ENCODE peak calls at places on chromosomes 3 and 15, in seven cellular contexts. A, H, Y, Z, I, T and K are unnamed samples. For H3K4me1, the result is how much of the 10 kb centered on the place peaks cover.

GRCh38 chr3:127970966-127971592 is 56.0 kb downstream of the KBTBD12 start:
- DNase-seq in A (peak), H (peak), Y (peak), Z (peak), I (peak), T (peak), K (peak)

GRCh38 chr3:18111702-18112311 is 313.3 kb downstream of the SATB1 start:
- DNase-seq in A (no peak), H (no peak), Y (no peak), Z (peak), I (no peak), T (no peak), K (no peak)

GRCh38 chr3:139970526-139970925 is 35.5 kb downstream of the CLSTN2 start:
- DNase-seq in A (no peak), H (no peak), Y (no peak), Z (no peak), I (no peak), T (no peak), K (no peak)

GRCh38 chr3:191499307-191500125 is 38.6 kb downstream of the PYDC2 start:
- DNase-seq in A (no peak), H (no peak), Y (no peak), Z (no peak), I (peak), T (no peak), K (peak)

GRCh38 chr15:86877171-86877631 is 797.5 kb downstream of the AGBL1 start:
- DNase-seq in A (no peak), H (no peak), Y (no peak), Z (no peak), I (no peak), T (no peak), K (peak)

GRCh38 chr3:106249159-106249558 is 380.3 kb upstream of the CBLB start:
- DNase-seq in A (no peak), H (peak), Y (no peak), Z (no peak), I (no peak), T (no peak), K (no peak)

GRCh38 chr15:85541744-85542143 is 161.3 kb downstream of the AKAP13 start:
- DNase-seq in A (no peak), H (no peak), Y (no peak), Z (no peak), I (no peak), T (no peak), K (no peak)

GRCh38 chr3:168081171-168081771 is 14.5 kb downstream of the GOLIM4 start:
- DNase-seq in A (no peak), H (peak), Y (no peak), Z (no peak), I (no peak), T (no peak), K (peak)

GRCh38 chr3:155070932-155071387 is 9.2 kb upstream of the MME start:
- DNase-seq in A (peak), H (peak), Y (no peak), Z (no peak), I (no peak), T (no peak), K (peak)

GRCh38 chr3:7630925-7631324 is 770.0 kb downstream of the GRM7 start:
- DNase-seq in A (peak), H (peak), Y (no peak), Z (no peak), I (peak), T (no peak), K (no peak)

GRCh38 chr15:79185199-79185598 is 94.6 kb upstream of the RASGRF1 start:
- DNase-seq in A (no peak), H (no peak), Y (no peak), Z (peak), I (no peak), T (no peak), K (no peak)

GRCh38 chr3:52432225-52432624 is 12.7 kb downstream of the SEMA3G start:
- DNase-seq in A (no peak), H (no peak), Y (no peak), Z (no peak), I (no peak), T (no peak), K (no peak)

GRCh38 chr3:36763850-36764703 is at the start of gene DCLK3:
- DNase-seq in A (no peak), H (no peak), Y (no peak), Z (no peak), I (no peak), T (no peak), K (no peak)

GRCh38 chr3:23811117-23811487 is 5.3 kb downstream of the UBE2E1 start:
- DNase-seq in A (no peak), H (no peak), Y (no peak), Z (no peak), I (no peak), T (peak), K (peak)

GRCh38 chr3:135887220-135887619 is 78.3 kb upstream of the PPP2R3A start:
- DNase-seq in A (no peak), H (no peak), Y (no peak), Z (no peak), I (peak), T (no peak), K (peak)

GRCh38 chr15:25850154-25851111 is 12.7 kb downstream of the ATP10A start:
- DNase-seq in A (no peak), H (peak), Y (peak), Z (peak), I (peak), T (peak), K (no peak)

GRCh38 chr3:188993140-188993539 is 178.6 kb upstream of the TPRG1 start:
- DNase-seq in A (no peak), H (no peak), Y (no peak), Z (no peak), I (no peak), T (no peak), K (no peak)

GRCh38 chr3:188223936-188224335 is 70.0 kb downstream of the LPP start:
- DNase-seq in A (no peak), H (no peak), Y (no peak), Z (no peak), I (no peak), T (no peak), K (no peak)

GRCh38 chr3:76034652-76035051 is 249.3 kb upstream of the ZNF717 start:
- DNase-seq in A (no peak), H (no peak), Y (no peak), Z (no peak), I (no peak), T (no peak), K (no peak)

GRCh38 chr15:77025066-77025435 is 30.1 kb downstream of the PSTPIP1 start:
- DNase-seq in A (no peak), H (no peak), Y (no peak), Z (no peak), I (no peak), T (no peak), K (no peak)

GRCh38 chr3:99473321-99473751 is 165.1 kb upstream of the COL8A1 start:
- DNase-seq in A (no peak), H (peak), Y (no peak), Z (no peak), I (no peak), T (no peak), K (peak)

GRCh38 chr15:67762610-67763368 is 62.5 kb upstream of the SKOR1 start:
- DNase-seq in A (no peak), H (no peak), Y (no peak), Z (peak), I (peak), T (no peak), K (no peak)

GRCh38 chr3:139187648-139188047 is 143.0 kb upstream of the PRR23C start:
- DNase-seq in A (no peak), H (no peak), Y (no peak), Z (no peak), I (no peak), T (no peak), K (no peak)

GRCh38 chr3:112681822-112682325 is 40.9 kb upstream of the CCDC80 start:
- DNase-seq in A (peak), H (peak), Y (no peak), Z (no peak), I (no peak), T (no peak), K (peak)

GRCh38 chr3:55488398-55489055 is 1.4 kb upstream of the WNT5A start:
- DNase-seq in A (peak), H (peak), Y (peak), Z (peak), I (peak), T (peak), K (peak)

GRCh38 chr15:82933576-82933975 is 18.9 kb downstream of the HOMER2 start:
- DNase-seq in A (no peak), H (no peak), Y (no peak), Z (no peak), I (no peak), T (no peak), K (peak)

GRCh38 chr3:175059788-175060187 is 200.7 kb downstream of the NAALADL2 start:
- DNase-seq in A (no peak), H (no peak), Y (no peak), Z (no peak), I (no peak), T (no peak), K (no peak)

GRCh38 chr3:152398495-152398894 is 129.8 kb downstream of the MBNL1 start:
- DNase-seq in A (no peak), H (no peak), Y (no peak), Z (no peak), I (no peak), T (no peak), K (no peak)

GRCh38 chr15:69044899-69045298 is 30.4 kb downstream of the NOX5 start:
- DNase-seq in A (peak), H (peak), Y (no peak), Z (no peak), I (no peak), T (no peak), K (peak)

GRCh38 chr15:48064435-48064834 is 56.4 kb upstream of the SLC24A5 start:
- DNase-seq in A (no peak), H (peak), Y (no peak), Z (no peak), I (no peak), T (no peak), K (no peak)

GRCh38 chr3:14358426-14359211 is 43.8 kb upstream of the SLC6A6 start:
- DNase-seq in A (no peak), H (peak), Y (peak), Z (no peak), I (no peak), T (peak), K (no peak)

GRCh38 chr3:133578548-133579191 is 5.2 kb downstream of the CDV3 start:
- DNase-seq in A (peak), H (peak), Y (no peak), Z (peak), I (no peak), T (no peak), K (peak)
- H3K4me1 ChIP-seq in A (under half), H (under half), Y (under half), Z (half or more), I (half or more), T (under half), K (under half)

GRCh38 chr15:70703483-70703882 is 59.9 kb downstream of the UACA start:
- DNase-seq in A (no peak), H (peak), Y (no peak), Z (no peak), I (no peak), T (no peak), K (no peak)

GRCh38 chr15:70702584-70702983 is 60.8 kb downstream of the UACA start:
- DNase-seq in A (no peak), H (no peak), Y (no peak), Z (no peak), I (no peak), T (no peak), K (no peak)

GRCh38 chr15:70704166-70704565 is 59.2 kb downstream of the UACA start:
- DNase-seq in A (no peak), H (no peak), Y (no peak), Z (no peak), I (no peak), T (no peak), K (no peak)

GRCh38 chr15:70701891-70702568 is 61.3 kb downstream of the UACA start:
- DNase-seq in A (peak), H (peak), Y (no peak), Z (no peak), I (peak), T (no peak), K (peak)

DNA sequence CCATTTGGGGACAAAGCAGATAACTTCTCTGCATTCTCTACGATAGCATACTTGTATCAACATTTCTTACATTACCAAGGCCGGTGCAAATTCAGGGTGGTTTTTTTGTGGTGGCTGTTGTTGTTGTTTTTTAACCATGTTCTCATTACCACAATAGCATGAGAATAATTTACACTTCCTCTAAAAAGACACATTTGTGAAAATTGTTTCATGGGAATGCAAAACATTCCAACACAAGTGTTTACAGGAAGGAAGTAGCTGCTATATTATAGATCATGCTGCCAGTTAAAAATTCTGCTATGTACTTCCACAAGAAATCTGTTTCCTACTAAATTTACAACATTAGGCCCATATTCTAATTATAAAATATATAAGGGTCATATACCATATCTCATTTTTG is 60.3 kb downstream of the UACA start:
- DNase-seq in A (peak), H (peak), Y (no peak), Z (no peak), I (no peak), T (no peak), K (no peak)
- H3K4me1 ChIP-seq in A (under half), H (under half), Y (under half), Z (under half), I (half or more), T (under half), K (under half)

GRCh38 chr15:66298803-66299251 is 5.5 kb downstream of the DIS3L start:
- DNase-seq in A (no peak), H (no peak), Y (no peak), Z (no peak), I (no peak), T (no peak), K (no peak)
- H3K4me1 ChIP-seq in A (under half), H (under half), Y (under half), Z (under half), I (under half), T (under half), K (under half)

GRCh38 chr3:157807286-157807685 is 298.9 kb downstream of the SHOX2 start:
- DNase-seq in A (no peak), H (no peak), Y (no peak), Z (no peak), I (no peak), T (no peak), K (no peak)

GRCh38 chr3:157810924-157811718 is 295.1 kb downstream of the SHOX2 start:
- DNase-seq in A (no peak), H (no peak), Y (no peak), Z (no peak), I (peak), T (no peak), K (no peak)

DNA sequence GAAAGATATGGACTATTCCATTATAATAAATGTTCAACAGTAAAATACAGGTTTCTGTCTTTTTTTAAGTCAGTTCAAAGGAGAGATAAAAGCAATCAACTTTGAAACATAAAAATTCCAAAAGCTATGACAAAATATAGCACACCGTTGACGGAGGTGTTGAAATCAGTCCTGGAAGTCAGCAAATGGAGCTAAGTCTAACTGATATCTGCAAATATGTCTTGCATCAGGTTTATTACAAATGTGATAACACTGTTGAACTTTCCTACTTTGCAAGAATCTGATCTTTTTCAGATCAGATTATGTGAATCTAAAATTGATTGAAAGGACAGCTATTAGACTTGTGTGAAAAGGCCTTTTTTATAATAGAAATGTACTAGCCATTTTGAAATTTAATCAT is 300.7 kb downstream of the SHOX2 start:
- DNase-seq in A (no peak), H (no peak), Y (no peak), Z (no peak), I (no peak), T (no peak), K (no peak)
- H3K4me1 ChIP-seq in A (under half), H (under half), Y (under half), Z (under half), I (under half), T (under half), K (under half)

DNA sequence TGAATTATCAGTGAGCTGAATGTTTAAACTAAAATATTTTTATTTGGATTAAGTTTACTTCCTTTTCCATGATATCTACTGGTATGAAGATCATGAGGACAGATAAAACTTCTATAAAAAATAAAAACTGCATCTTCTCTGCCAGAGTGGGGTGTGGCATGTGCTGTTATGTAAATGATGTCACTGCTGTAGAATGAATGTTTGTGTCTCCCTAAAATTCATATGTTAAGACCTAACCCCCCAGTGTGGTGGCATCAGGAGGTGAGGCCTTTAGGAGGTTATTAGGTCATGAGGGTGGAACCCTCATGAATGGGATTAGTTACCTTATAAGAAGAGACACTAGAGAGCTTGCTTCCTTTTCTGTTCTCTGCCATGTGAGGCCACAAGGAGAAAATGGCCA is 178.7 kb upstream of the DPH6 start:
- DNase-seq in A (no peak), H (no peak), Y (no peak), Z (no peak), I (no peak), T (no peak), K (no peak)
- H3K4me1 ChIP-seq in A (under half), H (under half), Y (under half), Z (under half), I (under half), T (under half), K (under half)

GRCh38 chr3:123605789-123606234 is 21.0 kb upstream of the HACD2 start:
- DNase-seq in A (no peak), H (peak), Y (no peak), Z (peak), I (no peak), T (no peak), K (peak)
- H3K4me1 ChIP-seq in A (under half), H (under half), Y (under half), Z (under half), I (under half), T (under half), K (under half)